ENCODE peak calls at places on chromosomes 3 and 15, in four cellular contexts. One of them, this sample, is unnamed.

GRCh38 chr15:74844319-74845207 is 1.6 kb upstream of the ULK3 start:
- DNase-seq in fibroblast of pulmonary artery: no peak
- DNase-seq in hepatocyte: no peak
- DNase-seq in uterus: no peak
- DNase-seq in this sample: no peak

GRCh38 chr15:94701281-94701985 is 470.1 kb downstream of the MCTP2 start:
- DNase-seq in fibroblast of pulmonary artery: no peak
- DNase-seq in hepatocyte: no peak
- DNase-seq in uterus: no peak
- DNase-seq in this sample: no peak

GRCh38 chr3:14822875-14823807 is 4.4 kb downstream of the FGD5 start:
- DNase-seq in fibroblast of pulmonary artery: peak
- DNase-seq in hepatocyte: peak
- DNase-seq in uterus: no peak
- DNase-seq in this sample: no peak

GRCh38 chr3:54949491-54950044 is 21.7 kb upstream of the LRTM1 start:
- DNase-seq in fibroblast of pulmonary artery: no peak
- DNase-seq in hepatocyte: no peak
- DNase-seq in uterus: no peak
- DNase-seq in this sample: no peak

GRCh38 chr15:91075761-91076160 is 24.3 kb upstream of the SV2B start:
- DNase-seq in fibroblast of pulmonary artery: no peak
- DNase-seq in hepatocyte: no peak
- DNase-seq in uterus: no peak
- DNase-seq in this sample: no peak

GRCh38 chr15:89099968-89100367 is 11.7 kb downstream of the ABHD2 start:
- DNase-seq in fibroblast of pulmonary artery: no peak
- DNase-seq in hepatocyte: no peak
- DNase-seq in uterus: no peak
- DNase-seq in this sample: no peak

GRCh38 chr3:10981031-10981430 is 11.5 kb upstream of the SLC6A1 start:
- DNase-seq in fibroblast of pulmonary artery: no peak
- DNase-seq in hepatocyte: no peak
- DNase-seq in uterus: no peak
- DNase-seq in this sample: no peak

GRCh38 chr3:13012228-13012691 is 61.0 kb downstream of the IQSEC1 start:
- DNase-seq in fibroblast of pulmonary artery: peak
- DNase-seq in hepatocyte: no peak
- DNase-seq in uterus: no peak
- DNase-seq in this sample: no peak

GRCh38 chr3:179942560-179943075 is 94.1 kb downstream of the PEX5L start:
- DNase-seq in fibroblast of pulmonary artery: no peak
- DNase-seq in hepatocyte: no peak
- DNase-seq in uterus: no peak
- DNase-seq in this sample: no peak

GRCh38 chr3:111227216-111227615 is 155.6 kb downstream of the NECTIN3 start:
- DNase-seq in fibroblast of pulmonary artery: peak
- DNase-seq in hepatocyte: no peak
- DNase-seq in uterus: no peak
- DNase-seq in this sample: peak

GRCh38 chr15:20351448-20351961 is 190.1 kb downstream of the GOLGA6L6 start:
- DNase-seq in fibroblast of pulmonary artery: no peak
- DNase-seq in hepatocyte: peak
- DNase-seq in uterus: no peak
- DNase-seq in this sample: no peak

GRCh38 chr15:49199666-49200065 is 29.6 kb downstream of the GALK2 start:
- DNase-seq in fibroblast of pulmonary artery: peak
- DNase-seq in hepatocyte: no peak
- DNase-seq in uterus: no peak
- DNase-seq in this sample: peak

GRCh38 chr3:21705769-21706168 is 45.2 kb downstream of the ZNF385D start:
- DNase-seq in fibroblast of pulmonary artery: peak
- DNase-seq in hepatocyte: no peak
- DNase-seq in uterus: no peak
- DNase-seq in this sample: peak

GRCh38 chr3:183566882-183567281 is 11.4 kb upstream of the KLHL6 start:
- DNase-seq in fibroblast of pulmonary artery: no peak
- DNase-seq in hepatocyte: no peak
- DNase-seq in uterus: no peak
- DNase-seq in this sample: no peak

GRCh38 chr15:65414841-65415621 is 7.7 kb downstream of the IGDCC4 start:
- DNase-seq in fibroblast of pulmonary artery: peak
- DNase-seq in hepatocyte: peak
- DNase-seq in uterus: peak
- DNase-seq in this sample: peak

GRCh38 chr15:47607750-47608149 is 109.6 kb upstream of the SEMA6D start:
- DNase-seq in fibroblast of pulmonary artery: peak
- DNase-seq in hepatocyte: no peak
- DNase-seq in uterus: no peak
- DNase-seq in this sample: peak

GRCh38 chr3:183951459-183951858 is 66.2 kb downstream of the ABCC5 start:
- DNase-seq in fibroblast of pulmonary artery: no peak
- DNase-seq in hepatocyte: no peak
- DNase-seq in uterus: no peak
- DNase-seq in this sample: no peak

GRCh38 chr3:105656607-105657504 is 212.0 kb downstream of the CBLB start:
- DNase-seq in fibroblast of pulmonary artery: peak
- DNase-seq in hepatocyte: peak
- DNase-seq in uterus: no peak
- DNase-seq in this sample: no peak

GRCh38 chr3:187104342-187104741 is 35.0 kb downstream of the RPL39L start:
- DNase-seq in fibroblast of pulmonary artery: no peak
- DNase-seq in hepatocyte: no peak
- DNase-seq in uterus: no peak
- DNase-seq in this sample: no peak

GRCh38 chr15:74838746-74839525 is 4.0 kb downstream of the ULK3 start:
- DNase-seq in fibroblast of pulmonary artery: no peak
- DNase-seq in hepatocyte: no peak
- DNase-seq in uterus: no peak
- DNase-seq in this sample: no peak

GRCh38 chr15:55237219-55238130 is 40.7 kb upstream of the RSL24D1 start:
- DNase-seq in fibroblast of pulmonary artery: peak
- DNase-seq in hepatocyte: no peak
- DNase-seq in uterus: no peak
- DNase-seq in this sample: peak

GRCh38 chr15:87741350-87741749 is 515.2 kb downstream of the NTRK3 start:
- DNase-seq in fibroblast of pulmonary artery: no peak
- DNase-seq in hepatocyte: peak
- DNase-seq in uterus: no peak
- DNase-seq in this sample: no peak

GRCh38 chr3:71421475-71421819 is 162.1 kb downstream of the FOXP1 start:
- DNase-seq in fibroblast of pulmonary artery: no peak
- DNase-seq in hepatocyte: no peak
- DNase-seq in uterus: no peak
- DNase-seq in this sample: no peak

GRCh38 chr15:77983708-77984445 is 93.6 kb downstream of the TBC1D2B start:
- DNase-seq in fibroblast of pulmonary artery: no peak
- DNase-seq in hepatocyte: no peak
- DNase-seq in uterus: peak
- DNase-seq in this sample: no peak

GRCh38 chr3:39911465-39912309 is 102.3 kb downstream of the MYRIP start:
- DNase-seq in fibroblast of pulmonary artery: peak
- DNase-seq in hepatocyte: peak
- DNase-seq in uterus: no peak
- DNase-seq in this sample: peak

GRCh38 chr3:57078366-57079220 is 18.1 kb downstream of the SPATA12 start:
- DNase-seq in fibroblast of pulmonary artery: peak
- DNase-seq in hepatocyte: peak
- DNase-seq in uterus: peak
- DNase-seq in this sample: peak

GRCh38 chr3:10423171-10423882 is 82.1 kb downstream of the ATP2B2 start:
- DNase-seq in fibroblast of pulmonary artery: no peak
- DNase-seq in hepatocyte: no peak
- DNase-seq in uterus: no peak
- DNase-seq in this sample: no peak

GRCh38 chr15:100279849-100280248 is 61.9 kb downstream of the ADAMTS17 start:
- DNase-seq in fibroblast of pulmonary artery: no peak
- DNase-seq in hepatocyte: no peak
- DNase-seq in uterus: no peak
- DNase-seq in this sample: no peak

GRCh38 chr15:60713096-60714084 is 234.4 kb upstream of the ICE2 start:
- DNase-seq in fibroblast of pulmonary artery: peak
- DNase-seq in hepatocyte: no peak
- DNase-seq in uterus: peak
- DNase-seq in this sample: peak

GRCh38 chr3:62095080-62095479 is 278.3 kb downstream of the FEZF2 start:
- DNase-seq in fibroblast of pulmonary artery: no peak
- DNase-seq in hepatocyte: no peak
- DNase-seq in uterus: no peak
- DNase-seq in this sample: no peak

GRCh38 chr15:101357333-101357732 is 62.3 kb upstream of the SNRPA1 start:
- DNase-seq in fibroblast of pulmonary artery: no peak
- DNase-seq in hepatocyte: peak
- DNase-seq in uterus: no peak
- DNase-seq in this sample: no peak

GRCh38 chr3:135865085-135865484 is 100.4 kb upstream of the PPP2R3A start:
- DNase-seq in fibroblast of pulmonary artery: no peak
- DNase-seq in hepatocyte: no peak
- DNase-seq in uterus: no peak
- DNase-seq in this sample: no peak

GRCh38 chr3:12197475-12197874 is 38.8 kb upstream of the TIMP4 start:
- DNase-seq in fibroblast of pulmonary artery: no peak
- DNase-seq in hepatocyte: no peak
- DNase-seq in uterus: no peak
- DNase-seq in this sample: no peak

GRCh38 chr15:54962637-54963036 is 234.1 kb downstream of the RSL24D1 start:
- DNase-seq in fibroblast of pulmonary artery: no peak
- DNase-seq in hepatocyte: no peak
- DNase-seq in uterus: no peak
- DNase-seq in this sample: no peak

GRCh38 chr15:23589012-23589411 is 23.5 kb downstream of the MKRN3 start:
- DNase-seq in fibroblast of pulmonary artery: no peak
- DNase-seq in hepatocyte: no peak
- DNase-seq in uterus: no peak
- DNase-seq in this sample: no peak

GRCh38 chr15:65731926-65732325 is 60.2 kb downstream of the DENND4A start:
- DNase-seq in fibroblast of pulmonary artery: peak
- DNase-seq in hepatocyte: no peak
- DNase-seq in uterus: no peak
- DNase-seq in this sample: peak

GRCh38 chr15:78808550-78808949 is 2.7 kb downstream of the ADAMTS7 start:
- DNase-seq in fibroblast of pulmonary artery: peak
- DNase-seq in hepatocyte: no peak
- DNase-seq in uterus: no peak
- DNase-seq in this sample: peak

GRCh38 chr15:26148461-26148860 is 285.3 kb upstream of the ATP10A start:
- DNase-seq in fibroblast of pulmonary artery: no peak
- DNase-seq in hepatocyte: no peak
- DNase-seq in uterus: no peak
- DNase-seq in this sample: no peak

GRCh38 chr3:127673191-127674098 is 693 bp downstream of the ABTB1 start:
- DNase-seq in fibroblast of pulmonary artery: peak
- DNase-seq in hepatocyte: peak
- DNase-seq in uterus: peak
- DNase-seq in this sample: peak

GRCh38 chr3:94360982-94361381 is 298.1 kb downstream of the NSUN3 start:
- DNase-seq in fibroblast of pulmonary artery: peak
- DNase-seq in hepatocyte: no peak
- DNase-seq in uterus: peak
- DNase-seq in this sample: peak

GRCh38 chr3:24166518-24166917 is 221.4 kb downstream of the NR1D2 start:
- DNase-seq in fibroblast of pulmonary artery: no peak
- DNase-seq in hepatocyte: no peak
- DNase-seq in uterus: no peak
- DNase-seq in this sample: no peak
- H3K4me3 ChIP-seq in fibroblast of pulmonary artery: no peak
- H3K4me3 ChIP-seq in hepatocyte: no peak
- H3K4me3 ChIP-seq in uterus: no peak
- H3K4me3 ChIP-seq in this sample: no peak

GRCh38 chr3:25719321-25719720 is 54.6 kb upstream of the TOP2B start:
- DNase-seq in fibroblast of pulmonary artery: no peak
- DNase-seq in hepatocyte: no peak
- DNase-seq in uterus: no peak
- DNase-seq in this sample: no peak

GRCh38 chr3:25711090-25711489 is 46.4 kb upstream of the TOP2B start:
- DNase-seq in fibroblast of pulmonary artery: no peak
- DNase-seq in hepatocyte: no peak
- DNase-seq in uterus: no peak
- DNase-seq in this sample: no peak

DNA sequence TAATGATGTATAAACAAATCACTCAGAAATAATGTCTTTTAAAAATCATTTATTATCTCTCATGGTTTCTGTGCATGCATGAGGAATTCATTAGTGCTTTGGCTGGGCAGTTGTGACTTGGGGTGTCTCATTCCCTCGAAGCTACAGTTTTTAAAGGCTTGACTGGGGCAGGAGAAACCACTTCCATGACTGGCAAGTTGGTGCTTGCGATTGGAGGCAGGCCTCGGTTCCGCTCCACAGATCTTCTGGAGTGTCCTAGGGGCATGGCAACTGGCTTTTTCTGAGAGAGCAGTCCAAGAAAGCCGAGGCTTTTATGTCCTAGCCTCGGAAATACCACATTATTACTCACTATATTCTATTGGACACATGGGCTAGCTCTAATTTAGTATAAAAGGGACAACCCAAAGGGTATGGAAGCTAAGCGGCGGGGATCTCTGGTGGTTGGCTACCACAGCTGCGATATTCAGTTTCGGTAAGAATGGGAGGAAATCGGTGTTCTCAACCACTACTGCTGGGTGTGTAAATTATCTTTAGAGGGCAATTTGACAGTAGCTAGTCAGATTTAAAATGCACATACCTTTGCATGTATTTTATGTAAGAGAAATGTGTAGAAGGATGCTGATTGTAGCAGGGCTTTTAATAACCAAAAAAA is 48.7 kb upstream of the TOP2B start:
- DNase-seq in fibroblast of pulmonary artery: no peak
- DNase-seq in hepatocyte: no peak
- DNase-seq in uterus: no peak
- DNase-seq in this sample: no peak
- H3K4me3 ChIP-seq in fibroblast of pulmonary artery: no peak
- H3K4me3 ChIP-seq in hepatocyte: no peak
- H3K4me3 ChIP-seq in uterus: no peak
- H3K4me3 ChIP-seq in this sample: no peak

DNA sequence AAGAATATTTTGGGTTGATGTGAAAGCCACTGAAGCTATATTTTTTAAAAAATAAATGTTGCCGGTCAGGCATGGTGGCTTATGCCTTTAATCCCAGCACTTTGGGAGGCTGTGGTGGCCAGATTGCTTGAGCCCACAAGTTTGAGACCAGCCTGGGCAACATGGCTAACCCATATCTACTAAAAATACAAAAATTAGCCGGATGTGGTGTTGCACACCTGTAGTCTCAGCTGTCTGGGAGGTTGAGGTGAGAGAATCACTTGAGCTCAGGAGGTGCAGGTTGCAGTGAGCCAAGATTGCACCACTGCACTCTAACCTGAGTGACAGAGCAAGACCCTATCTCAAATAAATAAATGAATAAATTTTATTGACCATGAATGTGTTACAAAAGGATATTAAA is 39.6 kb downstream of the GOLM2 start:
- DNase-seq in fibroblast of pulmonary artery: no peak
- DNase-seq in hepatocyte: no peak
- DNase-seq in uterus: no peak
- DNase-seq in this sample: no peak
- H3K4me3 ChIP-seq in fibroblast of pulmonary artery: no peak
- H3K4me3 ChIP-seq in hepatocyte: no peak
- H3K4me3 ChIP-seq in uterus: no peak
- H3K4me3 ChIP-seq in this sample: no peak

GRCh38 chr15:35697549-35698299 is 151.8 kb upstream of the DPH6 start:
- DNase-seq in fibroblast of pulmonary artery: peak
- DNase-seq in hepatocyte: peak
- DNase-seq in uterus: no peak
- DNase-seq in this sample: peak
- H3K4me3 ChIP-seq in fibroblast of pulmonary artery: no peak
- H3K4me3 ChIP-seq in hepatocyte: no peak
- H3K4me3 ChIP-seq in uterus: no peak
- H3K4me3 ChIP-seq in this sample: no peak

This sample was measured in choroid plexus epithelial cell.